ENCODE peak calls at places on chromosomes 7 and 10, in four cellular contexts. O is OCI-LY7, L is GM23338, T is prostate gland. Y is an unnamed sample.

GRCh38 chr7:1557771-1558170 is 1.8 kb upstream of the TMEM184A start:
- DNase-seq in O (no peak), L (no peak), T (no peak), Y (no peak)

GRCh38 chr7:68429376-68430117 is 1168.7 kb upstream of the AUTS2 start:
- DNase-seq in O (no peak), L (no peak), T (no peak), Y (no peak)

GRCh38 chr10:52951819-52952218 is 179.2 kb upstream of the MBL2 start:
- DNase-seq in O (peak; percentile 69), L (peak; percentile 91), T (peak; percentile 21), Y (no peak)

GRCh38 chr10:102645388-102645740 is 1.1 kb downstream of the TRIM8 start:
- DNase-seq in O (peak; percentile 67), L (peak; percentile 63), T (peak; percentile 84), Y (peak; percentile 86)

GRCh38 chr10:543131-543530 is 146.3 kb downstream of the DIP2C start:
- DNase-seq in O (no peak), L (no peak), T (no peak), Y (peak; percentile 52)

GRCh38 chr10:37856881-37857286 is 526 bp downstream of the ZNF248 start:
- DNase-seq in O (peak; percentile 46), L (peak; percentile 5), T (peak; percentile 20), Y (no peak)

GRCh38 chr10:85510682-85511081 is 855.9 kb downstream of the GRID1 start:
- DNase-seq in O (no peak), L (peak; percentile 9), T (no peak), Y (no peak)

GRCh38 chr7:127766831-127767489 is 115.0 kb downstream of the SND1 start:
- DNase-seq in O (no peak), L (no peak), T (no peak), Y (no peak)

GRCh38 chr7:124643196-124643850 is 122.3 kb downstream of the GPR37 start:
- DNase-seq in O (no peak), L (no peak), T (no peak), Y (no peak)

GRCh38 chr10:16945566-16945965 is 128.3 kb upstream of the RSU1 start:
- DNase-seq in O (no peak), L (no peak), T (no peak), Y (no peak)

GRCh38 chr10:132196178-132197113 is 9.7 kb downstream of the DPYSL4 start:
- DNase-seq in O (no peak), L (no peak), T (no peak), Y (peak; percentile 38)

GRCh38 chr10:130045091-130045652 is 65.5 kb downstream of the C10orf143 start:
- DNase-seq in O (no peak), L (peak; percentile 80), T (no peak), Y (peak; percentile 59)

DNA sequence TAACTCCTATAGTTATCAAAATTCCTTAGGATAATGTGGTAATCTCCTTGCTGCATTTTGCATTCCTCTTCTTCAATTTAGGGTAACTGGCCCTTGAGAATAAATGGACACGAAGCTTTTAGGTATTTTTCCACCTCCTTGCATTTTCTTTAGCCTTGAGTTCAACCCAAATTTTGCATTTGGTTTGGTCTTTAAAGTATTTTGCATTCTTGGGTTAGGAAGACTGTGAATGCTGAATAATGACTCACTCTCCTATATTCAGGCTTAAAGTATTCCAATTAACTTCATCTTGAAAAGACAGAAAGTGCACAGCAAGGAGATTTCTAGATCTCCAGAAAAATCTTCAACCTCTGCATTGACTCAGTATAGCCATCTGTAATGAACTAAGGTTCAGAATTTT is 47.3 kb downstream of the TFPI2 start:
- DNase-seq in O (no peak), L (no peak), T (no peak), Y (no peak)
- H3K27ac ChIP-seq in O (no peak overlapping the region), L (no peak overlapping the region), T (no peak overlapping the region), Y (no peak overlapping the region)

GRCh38 chr7:111330235-111330523 is 232.1 kb downstream of the IMMP2L start:
- DNase-seq in O (no peak), L (no peak), T (no peak), Y (no peak)

GRCh38 chr7:111339006-111339405 is 223.3 kb downstream of the IMMP2L start:
- DNase-seq in O (no peak), L (no peak), T (no peak), Y (no peak)

GRCh38 chr7:111329367-111330234 is 232.7 kb downstream of the IMMP2L start:
- DNase-seq in O (no peak), L (peak; percentile 5), T (no peak), Y (no peak)

DNA sequence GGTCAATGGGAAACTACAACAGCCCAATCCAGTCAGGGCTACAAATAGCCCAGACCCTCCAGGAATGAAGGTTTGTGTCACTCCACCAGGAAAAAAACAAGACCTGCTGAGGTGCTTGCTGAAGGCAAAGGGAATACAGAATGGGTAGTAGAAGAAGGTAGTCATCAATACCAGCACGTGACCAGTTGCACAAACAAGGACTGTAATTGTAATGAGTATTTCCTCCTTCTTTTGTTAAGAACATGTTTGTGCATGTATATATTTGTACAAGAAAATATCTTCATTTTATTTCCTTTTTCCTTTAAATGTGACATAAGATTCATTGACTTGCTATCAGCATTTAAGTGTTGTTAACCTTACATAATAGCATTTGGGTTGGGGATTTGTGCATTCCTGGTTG is 229.3 kb downstream of the IMMP2L start:
- DNase-seq in O (no peak), L (no peak), T (no peak), Y (no peak)
- H3K27ac ChIP-seq in O (no peak overlapping the region), L (no peak overlapping the region), T (no peak overlapping the region), Y (no peak overlapping the region)

GRCh38 chr10:72257051-72257892 is 16.5 kb upstream of the DDIT4 start:
- DNase-seq in O (peak; percentile 32), L (no peak), T (no peak), Y (peak; percentile 67)

GRCh38 chr10:72259491-72260214 is 14.1 kb upstream of the DDIT4 start:
- DNase-seq in O (peak; percentile 40), L (peak; percentile 12), T (peak; percentile 20), Y (no peak)

GRCh38 chr10:72260215-72260587 is 13.5 kb upstream of the DDIT4 start:
- DNase-seq in O (no peak), L (no peak), T (no peak), Y (no peak)

GRCh38 chr10:72260588-72261322 is 13.0 kb upstream of the DDIT4 start:
- DNase-seq in O (peak; percentile 91), L (peak; percentile 97), T (peak; percentile 64), Y (peak; percentile 88)

GRCh38 chr10:72258617-72259016 is 15.1 kb upstream of the DDIT4 start:
- DNase-seq in O (no peak), L (peak; percentile 37), T (no peak), Y (no peak)
- H3K27ac ChIP-seq in O (no peak overlapping the region), L (no peak overlapping the region), T (peak overlapping the region; percentile 83), Y (no peak overlapping the region)

GRCh38 chr10:92126100-92126650 is 164.7 kb downstream of the CPEB3 start:
- DNase-seq in O (no peak), L (no peak), T (no peak), Y (no peak)
- H3K27ac ChIP-seq in O (no peak overlapping the region), L (no peak overlapping the region), T (peak overlapping the region; percentile 74), Y (no peak overlapping the region)

DNA sequence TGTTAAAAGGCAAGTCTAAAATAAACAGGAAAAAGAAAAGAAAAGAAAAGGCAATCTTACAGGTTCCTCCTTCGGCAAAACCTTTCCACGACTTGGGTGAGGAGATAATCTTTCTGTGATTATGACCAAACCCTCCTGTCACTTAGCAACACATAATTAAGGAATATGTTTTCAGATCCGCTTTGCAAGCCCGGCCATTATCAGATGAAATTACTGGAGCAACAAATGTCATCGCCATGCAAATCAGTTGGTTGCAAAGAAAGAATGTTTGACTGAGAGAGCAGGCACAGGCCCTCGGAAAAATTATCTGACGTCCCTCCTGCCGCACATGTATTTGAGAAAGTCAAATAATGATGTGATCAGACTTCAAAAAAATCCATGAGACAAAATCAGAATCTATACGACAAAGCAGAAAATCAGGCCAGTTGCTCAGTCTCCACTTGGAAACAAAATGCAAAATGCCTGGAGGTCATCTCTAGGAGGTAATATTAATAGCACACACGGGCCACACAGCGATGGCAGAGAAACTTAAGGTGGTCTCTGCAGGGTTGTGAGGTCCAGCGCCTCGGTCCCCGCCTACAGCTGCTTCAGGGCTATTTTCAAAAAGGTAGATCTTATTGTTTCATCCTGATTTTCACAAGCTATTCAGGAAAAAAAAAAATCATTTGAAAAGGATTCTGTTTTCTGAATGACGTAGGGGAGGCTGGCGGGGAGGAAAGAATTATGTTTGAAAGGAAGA is 82.7 kb downstream of the ZRANB1 start:
- DNase-seq in O (peak; percentile 20), L (no peak), T (no peak), Y (peak; percentile 4)
- H3K27ac ChIP-seq in O (no peak overlapping the region), L (no peak overlapping the region), T (peak overlapping the region; percentile 73), Y (no peak overlapping the region)

GRCh38 chr7:50314778-50315177 is 10.3 kb downstream of the IKZF1 start:
- DNase-seq in O (no peak), L (peak; percentile 10), T (no peak), Y (no peak)
- H3K27ac ChIP-seq in O (peak overlapping the region; percentile 41), L (no peak overlapping the region), T (no peak overlapping the region), Y (no peak overlapping the region)

DNA sequence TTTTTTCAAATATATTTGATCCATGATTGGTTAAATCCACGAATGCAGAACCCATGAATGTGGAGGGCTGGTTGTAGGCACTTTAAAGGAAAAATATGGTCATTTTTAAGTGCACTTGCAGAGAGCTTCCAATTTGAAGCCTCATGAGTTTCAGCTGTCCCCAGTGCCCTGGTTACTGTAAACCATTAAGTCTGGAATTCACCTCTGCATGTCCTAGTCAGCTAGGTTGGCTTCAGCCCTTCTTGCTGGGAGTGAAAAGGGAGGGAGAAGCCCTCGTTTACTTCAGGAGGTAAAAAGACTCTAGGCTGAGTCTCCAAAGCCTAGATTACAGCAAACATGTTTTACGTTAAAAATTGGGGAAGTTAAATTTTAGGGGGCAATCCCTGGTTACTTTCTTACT is 156.5 kb downstream of the PRKG1 start:
- DNase-seq in O (no peak), L (peak; percentile 61), T (no peak), Y (no peak)
- H3K27ac ChIP-seq in O (no peak overlapping the region), L (no peak overlapping the region), T (no peak overlapping the region), Y (no peak overlapping the region)

DNA sequence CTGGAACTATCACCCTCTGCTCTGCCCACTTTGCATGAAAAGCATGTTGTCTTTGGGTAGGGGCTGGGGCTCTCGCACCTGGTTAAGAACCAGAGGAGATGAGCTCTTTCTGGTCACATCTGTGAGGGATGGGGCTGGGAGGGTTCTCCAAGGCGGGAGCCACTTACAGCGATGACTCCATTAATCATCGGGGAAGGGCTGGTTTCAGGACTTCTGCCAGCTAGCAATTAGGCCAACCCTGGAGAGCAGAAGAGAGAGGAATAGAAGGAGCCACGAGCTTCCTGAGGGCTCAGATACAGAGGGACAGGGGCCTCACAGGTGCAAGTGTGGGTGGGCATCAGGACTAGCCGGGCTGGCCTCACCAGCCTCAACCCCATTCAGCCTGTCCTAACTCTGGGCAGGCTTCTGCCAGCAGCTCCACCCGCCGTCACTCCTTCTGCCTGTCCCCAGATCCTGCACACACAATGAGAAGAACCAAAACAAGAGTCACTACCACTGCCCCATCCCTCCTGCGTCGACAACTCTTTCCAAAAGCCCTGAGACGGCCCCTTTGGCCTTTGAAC is 8.4 kb downstream of the AQP1 start:
- DNase-seq in O (no peak), L (no peak), T (no peak), Y (peak; percentile 71)
- H3K27ac ChIP-seq in O (no peak overlapping the region), L (no peak overlapping the region), T (no peak overlapping the region), Y (peak overlapping the region; percentile 51)

GRCh38 chr7:84106291-84106690 is 88.3 kb downstream of the SEMA3A start:
- DNase-seq in O (no peak), L (no peak), T (no peak), Y (no peak)
- H3K27ac ChIP-seq in O (no peak overlapping the region), L (no peak overlapping the region), T (no peak overlapping the region), Y (no peak overlapping the region)